ENCODE peak calls at places on chromosomes 5 and 9, in ten cellular contexts. M is left ventricle myocardium inferior; T is CD8-positive, alpha-beta memory T cell; L is HL-60; Y is ovary; W is heart right ventricle; O is naive thymus-derived CD4-positive, alpha-beta T cell; B is spleen; Z is AG04450; X is left lung. C is an unnamed sample.

GRCh38 chr5:173454764-173455598 is 126.8 kb upstream of the STC2 start:
- DNase-seq in M (peak), T (no peak), L (no peak), Y (no peak), W (no peak), O (no peak), B (no peak), Z (peak), X (peak), C (peak)

GRCh38 chr5:154712518-154713437 is 42.4 kb upstream of the LARP1 start:
- DNase-seq in M (no peak), T (no peak), L (no peak), Y (no peak), W (no peak), O (no peak), B (no peak), Z (no peak), X (peak), C (no peak)

GRCh38 chr9:104903609-104904008 is 24.3 kb downstream of the ABCA1 start:
- DNase-seq in M (no peak), T (no peak), L (no peak), Y (no peak), W (no peak), O (no peak), B (no peak), Z (no peak), X (no peak), C (no peak)

GRCh38 chr5:113311301-113311700 is 123.5 kb downstream of the TSSK1B start:
- DNase-seq in M (no peak), T (no peak), L (no peak), Y (no peak), W (no peak), O (no peak), B (no peak), Z (no peak), X (no peak), C (no peak)

GRCh38 chr9:123562844-123563346 is 206.9 kb downstream of the CRB2 start:
- DNase-seq in M (no peak), T (no peak), L (peak), Y (no peak), W (no peak), O (no peak), B (peak), Z (peak), X (peak), C (no peak)

GRCh38 chr5:107067391-107067790 is 603.3 kb downstream of the EFNA5 start:
- DNase-seq in M (peak), T (no peak), L (no peak), Y (no peak), W (peak), O (no peak), B (no peak), Z (no peak), X (no peak), C (no peak)

GRCh38 chr5:165209101-165209727 is 1703.8 kb downstream of the MAT2B start:
- DNase-seq in M (no peak), T (no peak), L (no peak), Y (no peak), W (no peak), O (no peak), B (no peak), Z (no peak), X (no peak), C (no peak)

GRCh38 chr5:139565411-139566305 is 4.5 kb downstream of the UBE2D2 start:
- DNase-seq in M (no peak), T (peak), L (no peak), Y (no peak), W (no peak), O (peak), B (peak), Z (no peak), X (peak), C (no peak)

GRCh38 chr5:9781882-9782281 is 151.7 kb upstream of the TAS2R1 start:
- DNase-seq in M (no peak), T (no peak), L (no peak), Y (no peak), W (no peak), O (no peak), B (no peak), Z (peak), X (no peak), C (no peak)

GRCh38 chr5:1295650-1296037 is 776 bp upstream of the TERT start:
- DNase-seq in M (peak), T (no peak), L (no peak), Y (no peak), W (no peak), O (no peak), B (peak), Z (no peak), X (peak), C (no peak)

GRCh38 chr9:70607329-70607728 is 192.9 kb upstream of the KLF9 start:
- DNase-seq in M (no peak), T (no peak), L (no peak), Y (no peak), W (no peak), O (no peak), B (no peak), Z (no peak), X (peak), C (no peak)

GRCh38 chr5:93658044-93658443 is 75.0 kb downstream of the NR2F1 start:
- DNase-seq in M (no peak), T (no peak), L (no peak), Y (no peak), W (no peak), O (no peak), B (no peak), Z (no peak), X (no peak), C (no peak)

GRCh38 chr9:131836607-131837315 is 96.9 kb upstream of the RAPGEF1 start:
- DNase-seq in M (no peak), T (no peak), L (no peak), Y (no peak), W (no peak), O (no peak), B (no peak), Z (no peak), X (no peak), C (no peak)

GRCh38 chr5:6732634-6733410 is 19.6 kb downstream of the TENT4A start:
- DNase-seq in M (peak), T (no peak), L (no peak), Y (no peak), W (peak), O (no peak), B (peak), Z (no peak), X (no peak), C (no peak)

GRCh38 chr5:55104036-55104767 is 1.8 kb downstream of the GZMA start:
- DNase-seq in M (no peak), T (no peak), L (no peak), Y (no peak), W (no peak), O (no peak), B (no peak), Z (no peak), X (no peak), C (no peak)

GRCh38 chr9:137724114-137724445 is 105.3 kb downstream of the EHMT1 start:
- DNase-seq in M (no peak), T (no peak), L (no peak), Y (no peak), W (no peak), O (no peak), B (no peak), Z (no peak), X (no peak), C (no peak)

GRCh38 chr5:91469517-91470165 is 86.5 kb upstream of the ARRDC3 start:
- DNase-seq in M (no peak), T (no peak), L (peak), Y (no peak), W (no peak), O (no peak), B (no peak), Z (no peak), X (no peak), C (no peak)
- H3K4me3 ChIP-seq in M (no peak), T (no peak), L (peak), Y (no peak), W (no peak), O (no peak), B (no peak), Z (no peak), X (no peak), C (no peak)

DNA sequence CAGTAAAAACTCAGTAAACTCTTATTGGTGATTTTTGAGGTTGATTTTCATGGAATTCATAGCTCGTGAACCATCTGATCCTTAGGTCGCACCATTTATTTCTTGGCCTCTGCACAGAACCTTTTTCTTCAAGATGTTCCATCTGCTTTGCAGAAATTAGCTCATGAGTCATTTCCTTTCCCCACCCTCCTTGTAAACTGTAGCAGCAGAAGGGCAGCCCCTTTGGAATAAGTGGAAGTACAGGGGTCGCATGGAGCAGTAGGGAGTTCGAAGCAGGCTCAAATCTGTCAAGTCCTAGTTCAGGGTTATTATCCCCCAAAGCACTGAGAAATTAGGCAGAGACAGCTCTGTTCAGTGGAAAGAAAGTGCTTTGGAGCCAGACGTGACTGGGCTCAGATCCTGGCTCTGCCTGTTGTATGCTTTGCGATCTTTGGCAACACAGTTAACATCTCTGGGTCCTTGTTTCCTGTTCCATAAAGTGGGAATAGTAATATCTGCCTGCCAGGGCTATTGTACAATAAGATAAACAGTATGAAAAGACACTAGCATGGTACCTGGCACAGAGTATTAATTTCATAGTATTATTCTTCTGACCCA is 84.3 kb downstream of the SGCD start:
- DNase-seq in M (no peak), T (no peak), L (no peak), Y (no peak), W (no peak), O (no peak), B (no peak), Z (peak), X (no peak), C (no peak)
- H3K27ac ChIP-seq in M (peak), T (no peak), L (no peak), Y (peak), W (peak), O (no peak), B (no peak), Z (no peak), X (peak), C (no peak)

GRCh38 chr5:177355868-177356168 is 1.9 kb upstream of the RGS14 start:
- DNase-seq in M (no peak), T (no peak), L (peak), Y (no peak), W (no peak), O (no peak), B (no peak), Z (no peak), X (no peak), C (no peak)

GRCh38 chr5:177359451-177359851 is 1.7 kb downstream of the RGS14 start:
- DNase-seq in M (no peak), T (no peak), L (no peak), Y (no peak), W (no peak), O (no peak), B (no peak), Z (no peak), X (no peak), C (no peak)

GRCh38 chr5:177356756-177357458 is 817 bp upstream of the RGS14 start:
- DNase-seq in M (no peak), T (no peak), L (no peak), Y (no peak), W (no peak), O (no peak), B (no peak), Z (no peak), X (no peak), C (no peak)

GRCh38 chr5:177358333-177358939 is 712 bp downstream of the RGS14 start:
- DNase-seq in M (no peak), T (no peak), L (no peak), Y (no peak), W (no peak), O (no peak), B (no peak), Z (no peak), X (no peak), C (no peak)

GRCh38 chr5:177357459-177358332 is at the start of gene RGS14:
- DNase-seq in M (peak), T (peak), L (peak), Y (no peak), W (peak), O (peak), B (peak), Z (no peak), X (peak), C (peak)
- H3K4me3 ChIP-seq in M (peak), T (peak), L (peak), Y (peak), W (no peak), O (peak), B (peak), Z (no peak), X (peak), C (peak)

GRCh38 chr9:68896495-68896894 is 117.4 kb downstream of the PRKACG start:
- DNase-seq in M (no peak), T (no peak), L (no peak), Y (no peak), W (no peak), O (no peak), B (no peak), Z (no peak), X (no peak), C (peak)
- H3K27ac ChIP-seq in M (peak), T (no peak), L (no peak), Y (peak), W (peak), O (peak), B (peak), Z (no peak), X (no peak), C (no peak)

GRCh38 chr9:77440057-77440456 is 208.1 kb downstream of the GNA14 start:
- DNase-seq in M (no peak), T (no peak), L (no peak), Y (no peak), W (no peak), O (no peak), B (no peak), Z (no peak), X (no peak), C (peak)
- H3K4me3 ChIP-seq in M (no peak), T (no peak), L (no peak), Y (no peak), W (no peak), O (no peak), B (no peak), Z (peak), X (no peak), C (peak)

GRCh38 chr9:130193119-130193518 is 20.9 kb downstream of the NCS1 start:
- DNase-seq in M (no peak), T (no peak), L (no peak), Y (no peak), W (no peak), O (no peak), B (no peak), Z (no peak), X (no peak), C (peak)
- H3K27ac ChIP-seq in M (no peak), T (no peak), L (no peak), Y (no peak), W (no peak), O (no peak), B (no peak), Z (no peak), X (no peak), C (peak)

GRCh38 chr5:127508644-127509373 is 8.6 kb upstream of the PRRC1 start:
- DNase-seq in M (no peak), T (no peak), L (no peak), Y (no peak), W (no peak), O (no peak), B (no peak), Z (no peak), X (no peak), C (no peak)
- H3K4me3 ChIP-seq in M (no peak), T (no peak), L (no peak), Y (no peak), W (no peak), O (no peak), B (no peak), Z (no peak), X (no peak), C (no peak)

GRCh38 chr9:87036482-87036881 is 89.2 kb upstream of the GAS1 start:
- DNase-seq in M (no peak), T (no peak), L (no peak), Y (no peak), W (no peak), O (no peak), B (no peak), Z (no peak), X (no peak), C (no peak)
- H3K27ac ChIP-seq in M (no peak), T (no peak), L (no peak), Y (no peak), W (no peak), O (no peak), B (no peak), Z (no peak), X (no peak), C (no peak)

GRCh38 chr5:177301503-177302165 is 1.9 kb downstream of the RAB24 start:
- DNase-seq in M (no peak), T (no peak), L (no peak), Y (no peak), W (no peak), O (no peak), B (peak), Z (no peak), X (peak), C (no peak)
- H3K4me3 ChIP-seq in M (peak), T (no peak), L (no peak), Y (no peak), W (no peak), O (no peak), B (peak), Z (no peak), X (no peak), C (no peak)

C was measured in SJCRH30.